ENCODE peak calls at places on chromosomes 1 and 21, in five cellular contexts. G, D, X, I and P are unnamed samples.
A peak's percentile ranks its signal among the peaks of the same experiment; 100 is the strongest.

GRCh38 chr21:45378258-45378966 is 26.6 kb upstream of the COL18A1 start:
- DNase-seq in G (no peak), D (no peak), X (no peak), I (no peak), P (no peak)

GRCh38 chr1:188557052-188557451 is 1728.3 kb downstream of the PLA2G4A start:
- DNase-seq in G (no peak), D (no peak), X (no peak), I (no peak), P (no peak)

GRCh38 chr1:119310301-119310700 is 58.3 kb upstream of the HAO2 start:
- DNase-seq in G (no peak), D (no peak), X (no peak), I (no peak), P (no peak)

GRCh38 chr1:112501810-112502641 is 6.7 kb upstream of the WNT2B start:
- DNase-seq in G (peak; percentile 25), D (peak; percentile 38), X (peak; percentile 43), I (peak; percentile 41), P (peak; percentile 62)

GRCh38 chr1:93394514-93394913 is 48.8 kb downstream of the DR1 start:
- DNase-seq in G (no peak), D (no peak), X (no peak), I (no peak), P (no peak)

GRCh38 chr1:57218487-57219079 is 205.3 kb downstream of the DAB1 start:
- DNase-seq in G (no peak), D (no peak), X (no peak), I (no peak), P (no peak)

GRCh38 chr1:67652800-67653199 is 32.2 kb upstream of the GADD45A start:
- DNase-seq in G (no peak), D (no peak), X (peak; percentile 87), I (no peak), P (no peak)

GRCh38 chr1:78730053-78730452 is 80.4 kb downstream of the IFI44 start:
- DNase-seq in G (no peak), D (no peak), X (no peak), I (no peak), P (no peak)

GRCh38 chr1:111553199-111553598 is 49.8 kb upstream of the ADORA3 start:
- DNase-seq in G (no peak), D (no peak), X (no peak), I (no peak), P (no peak)

GRCh38 chr1:31904339-31905092 is 33.7 kb downstream of the PTP4A2 start:
- DNase-seq in G (no peak), D (no peak), X (peak; percentile 74), I (no peak), P (no peak)

GRCh38 chr1:81330111-81330510 is 470.6 kb upstream of the ADGRL2 start:
- DNase-seq in G (no peak), D (no peak), X (no peak), I (no peak), P (no peak)

GRCh38 chr1:77459881-77460280 is 178.1 kb downstream of the AK5 start:
- DNase-seq in G (no peak), D (no peak), X (no peak), I (no peak), P (no peak)

GRCh38 chr1:78170845-78171244 is 125.1 kb downstream of the GIPC2 start:
- DNase-seq in G (no peak), D (no peak), X (no peak), I (no peak), P (no peak)